ENCODE peak calls at places on chromosome 14, in four cellular contexts. H is fibroblast of mammary gland, Q is body of pancreas, G is fibroblast of villous mesenchyme. V is an unnamed sample.

GRCh38 chr14:23185046-23185445 is 1.6 kb upstream of the SLC7A8 start:
- DNase-seq in G (no peak), H (peak; percentile 46), Q (no peak), V (peak; percentile 59)

GRCh38 chr14:36271939-36272907 is 48.2 kb downstream of the MBIP start:
- DNase-seq in H (peak; percentile 4), G (peak; percentile 7), Q (no peak), V (peak; percentile 9)

GRCh38 chr14:102911541-102911951 is 10.9 kb upstream of the AMN start:
- DNase-seq in H (no peak), G (no peak), Q (no peak), V (no peak)

GRCh38 chr14:28766505-28767238 is at the start of gene FOXG1:
- DNase-seq in H (peak; percentile 28), G (no peak), Q (no peak), V (peak; percentile 71)

GRCh38 chr14:22740020-22740419 is 26.5 kb upstream of the OXA1L start:
- DNase-seq in H (no peak), Q (no peak), G (no peak), V (no peak)

GRCh38 chr14:27392153-27392552 is 794.3 kb upstream of the NOVA1 start:
- DNase-seq in Q (no peak), H (peak; percentile 75), G (no peak), V (no peak)

GRCh38 chr14:98494582-98494981 is 777.4 kb downstream of the BCL11B start:
- DNase-seq in H (no peak), G (no peak), Q (no peak), V (no peak)

GRCh38 chr14:95514131-95515079 is 2.0 kb downstream of the SYNE3 start:
- DNase-seq in H (no peak), G (no peak), Q (peak; percentile 57), V (no peak)

GRCh38 chr14:20707622-20708021 is 19.1 kb downstream of the ANG start:
- DNase-seq in G (peak; percentile 1), H (no peak), Q (no peak), V (peak; percentile 20)

GRCh38 chr14:35858521-35859209 is 32.5 kb downstream of the BRMS1L start:
- DNase-seq in H (peak; percentile 76), Q (no peak), G (peak; percentile 10), V (peak; percentile 34)

GRCh38 chr14:36022765-36023415 is 153.6 kb downstream of the PTCSC3 start:
- DNase-seq in H (no peak), Q (no peak), G (no peak), V (no peak)

GRCh38 chr14:66568220-66568619 is 60.3 kb downstream of the GPHN start:
- DNase-seq in Q (no peak), H (peak; percentile 14), G (no peak), V (peak; percentile 5)

GRCh38 chr14:55212611-55213010 is 21.2 kb upstream of the DLGAP5 start:
- DNase-seq in Q (no peak), H (peak; percentile 4), G (no peak), V (no peak)

GRCh38 chr14:104217486-104218360 is 79.3 kb downstream of the KIF26A start:
- DNase-seq in G (no peak), Q (no peak), H (no peak), V (no peak)

GRCh38 chr14:105862581-105863239 is 336.3 kb downstream of the TMEM121 start:
- DNase-seq in H (no peak), Q (no peak), G (no peak), V (no peak)

GRCh38 chr14:63245893-63246292 is 41.6 kb downstream of the RHOJ start:
- DNase-seq in G (no peak), H (no peak), Q (no peak), V (peak; percentile 68)

GRCh38 chr14:85195872-85196477 is 334.0 kb upstream of the FLRT2 start:
- DNase-seq in H (peak; percentile 32), Q (peak; percentile 14), G (peak; percentile 21), V (peak; percentile 41)

GRCh38 chr14:23579311-23579630 is 681 bp upstream of the JPH4 start:
- DNase-seq in H (no peak), G (no peak), Q (no peak), V (no peak)

GRCh38 chr14:20381341-20381740 is 32.0 kb downstream of the TEP1 start:
- DNase-seq in H (no peak), G (no peak), Q (no peak), V (no peak)

GRCh38 chr14:21614245-21614644 is 20.5 kb downstream of the OR10G2 start:
- DNase-seq in G (no peak), Q (no peak), H (no peak), V (no peak)

GRCh38 chr14:93089501-93090269 is 26.0 kb downstream of the ITPK1 start:
- DNase-seq in G (no peak), H (no peak), Q (no peak), V (no peak)

GRCh38 chr14:22332671-22333407 is 256.2 kb downstream of the DAD1 start:
- DNase-seq in Q (no peak), G (no peak), H (peak; percentile 62), V (no peak)

GRCh38 chr14:53391631-53392030 is 238.5 kb upstream of the DDHD1 start:
- DNase-seq in Q (no peak), G (peak; percentile 51), H (peak; percentile 98), V (peak; percentile 85)

GRCh38 chr14:92677087-92677668 is 71.2 kb downstream of the LGMN start:
- DNase-seq in G (no peak), Q (no peak), H (peak; percentile 77), V (no peak)

GRCh38 chr14:34018564-34019244 is 67.8 kb upstream of the EGLN3 start:
- DNase-seq in Q (no peak), G (no peak), H (peak; percentile 50), V (peak; percentile 58)

GRCh38 chr14:94098359-94098758 is 12.2 kb upstream of the IFI27 start:
- DNase-seq in H (peak; percentile 89), G (peak; percentile 67), Q (no peak), V (no peak)

GRCh38 chr14:51609987-51610283 is 41.8 kb upstream of the FRMD6 start:
- DNase-seq in H (peak; percentile 90), G (no peak), Q (no peak), V (peak; percentile 68)

GRCh38 chr14:22579218-22579617 is 9.8 kb downstream of the DAD1 start:
- DNase-seq in H (peak; percentile 24), Q (no peak), G (peak; percentile 40), V (no peak)

GRCh38 chr14:98953544-98954346 is 318.3 kb downstream of the BCL11B start:
- DNase-seq in G (peak; percentile 7), H (peak; percentile 82), Q (peak; percentile 53), V (peak; percentile 5)

GRCh38 chr14:35122696-35123387 is 490 bp downstream of the PRORP start:
- DNase-seq in Q (no peak), H (peak; percentile 56), G (peak; percentile 78), V (peak; percentile 66)

GRCh38 chr14:58663494-58664111 is 25.8 kb downstream of the DACT1 start:
- DNase-seq in Q (peak; percentile 15), G (peak; percentile 80), H (peak; percentile 47), V (peak; percentile 69)

GRCh38 chr14:32940066-32940651 is 1.5 kb downstream of the NPAS3 start:
- DNase-seq in H (peak; percentile 38), Q (no peak), G (peak; percentile 24), V (peak; percentile 30)

GRCh38 chr14:22084393-22085281 is 411.0 kb upstream of the OR4E1 start:
- DNase-seq in G (peak; percentile 59), Q (peak; percentile 15), H (peak; percentile 62), V (peak; percentile 70)

GRCh38 chr14:102774391-102775153 is 2.7 kb upstream of the TRAF3 start:
- DNase-seq in Q (peak; percentile 60), G (peak; percentile 81), H (peak; percentile 77), V (peak; percentile 71)

DNA sequence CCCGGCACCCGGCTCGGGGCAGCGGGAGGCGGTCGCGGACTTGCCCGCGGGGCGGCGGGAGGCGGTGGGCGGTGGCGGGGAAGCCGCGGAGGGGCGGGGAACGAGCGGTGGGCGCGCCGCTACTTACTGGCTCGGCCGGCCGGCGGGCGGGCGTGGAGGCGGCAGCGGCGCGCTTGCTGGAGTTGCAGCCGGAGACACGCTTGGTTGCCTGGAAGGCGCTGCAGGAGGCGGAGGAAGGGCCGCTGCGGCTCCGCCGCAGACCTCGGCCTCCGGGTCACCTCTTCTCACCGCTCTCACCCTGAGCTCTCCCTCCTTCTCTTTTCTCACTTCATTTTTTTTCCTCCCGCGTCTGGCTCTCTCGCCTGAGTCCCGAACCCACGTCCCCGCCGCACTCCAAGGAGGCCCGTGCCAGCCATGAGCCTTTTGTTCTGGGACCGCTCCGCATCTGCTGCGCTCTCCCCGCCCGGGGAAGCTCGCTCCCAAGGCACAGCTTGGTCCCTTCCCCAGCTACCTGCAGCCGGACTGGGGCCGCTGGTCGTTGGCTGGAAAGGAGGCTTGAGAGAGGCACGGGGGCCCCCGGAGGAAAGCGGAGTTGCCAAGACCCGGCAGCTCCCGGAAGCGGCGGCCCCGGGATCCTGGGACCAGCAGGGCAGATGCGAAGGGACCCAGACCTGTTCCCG is 591 bp upstream of the KCNK10 start:
- DNase-seq in H (peak; percentile 4), Q (peak; percentile 17), G (no peak), V (peak; percentile 13)
- H3K4me3 ChIP-seq in H (no peak overlapping the region), Q (no peak overlapping the region), G (peak overlapping the region; percentile 12), V (no peak overlapping the region)

GRCh38 chr14:77579760-77580159 is 36.7 kb downstream of the SPTLC2 start:
- DNase-seq in H (no peak), Q (no peak), G (peak; percentile 34), V (no peak)

GRCh38 chr14:77580964-77581505 is 35.4 kb downstream of the SPTLC2 start:
- DNase-seq in G (peak; percentile 94), Q (no peak), H (peak; percentile 83), V (peak; percentile 67)

GRCh38 chr14:77582511-77582910 is 33.9 kb downstream of the SPTLC2 start:
- DNase-seq in H (no peak), Q (no peak), G (peak; percentile 80), V (no peak)

GRCh38 chr14:77579065-77579464 is 37.4 kb downstream of the SPTLC2 start:
- DNase-seq in H (peak; percentile 87), G (peak; percentile 50), Q (no peak), V (no peak)

DNA sequence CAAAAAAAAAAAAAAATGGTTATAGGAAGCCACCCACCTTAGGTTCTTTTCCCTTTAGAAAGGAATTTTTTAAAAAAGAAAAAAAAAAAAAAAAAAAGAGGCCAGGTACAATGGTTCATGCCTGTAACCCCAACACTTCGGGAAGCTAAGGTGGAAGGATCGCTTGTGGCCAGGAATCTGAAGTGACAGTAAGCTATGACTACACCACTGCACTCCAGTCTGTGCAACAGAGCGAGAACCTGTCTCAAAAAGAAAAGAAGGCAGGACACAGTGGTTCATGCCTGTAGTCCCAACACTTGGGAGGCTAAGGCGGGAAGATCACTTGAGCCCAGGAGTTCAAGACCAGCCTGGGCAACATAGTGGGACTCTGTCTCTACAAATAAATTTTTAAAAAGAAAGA is 36.0 kb downstream of the SPTLC2 start:
- DNase-seq in H (no peak), Q (no peak), G (no peak), V (no peak)
- H3K4me3 ChIP-seq in H (no peak overlapping the region), Q (no peak overlapping the region), G (peak overlapping the region; percentile 47), V (peak overlapping the region; percentile 34)

DNA sequence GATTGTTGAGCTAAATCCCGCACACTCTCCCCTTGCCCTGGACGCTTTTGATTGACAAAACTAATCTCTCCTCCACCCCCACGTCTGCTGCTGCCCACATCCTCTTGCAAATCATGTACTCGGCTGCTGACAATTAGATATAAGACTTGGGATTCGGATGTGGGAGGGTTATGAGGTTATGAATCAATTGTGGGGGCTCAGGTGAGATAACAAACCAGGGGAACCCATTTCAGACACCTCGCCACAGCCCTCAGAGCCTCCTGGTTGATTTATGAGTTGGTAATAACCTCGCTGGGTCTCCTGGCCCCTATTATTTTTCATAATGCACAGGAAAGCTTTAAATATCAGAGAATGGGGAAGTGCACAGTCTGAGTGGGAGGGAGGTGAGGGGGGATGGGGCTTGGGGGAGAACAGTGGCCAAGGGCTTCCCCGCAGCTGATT is 449.9 kb downstream of the DPF3 start:
- DNase-seq in G (no peak), H (no peak), Q (no peak), V (no peak)
- H3K4me3 ChIP-seq in G (no peak overlapping the region), H (no peak overlapping the region), Q (no peak overlapping the region), V (no peak overlapping the region)

GRCh38 chr14:75126679-75127473 is at the start of gene NEK9:
- DNase-seq in G (peak; percentile 76), Q (peak; percentile 86), H (peak; percentile 84), V (peak; percentile 86)
- H3K4me3 ChIP-seq in G (peak within 1 kb of the TSS; percentile 68), Q (peak within 1 kb of the TSS; percentile 92), H (peak within 1 kb of the TSS; percentile 79), V (peak within 1 kb of the TSS; percentile 47)

GRCh38 chr14:69666112-69666511 is 54.7 kb downstream of the SUSD6 start:
- DNase-seq in G (no peak), Q (no peak), H (peak; percentile 40), V (no peak)
- H3K4me3 ChIP-seq in G (no peak overlapping the region), Q (no peak overlapping the region), H (no peak overlapping the region), V (no peak overlapping the region)